ENCODE peak calls at places on chromosomes 13 and 19, in six cellular contexts. One of them, this sample, is unnamed.

GRCh38 chr19:49553451-49554271 is 25.9 kb downstream of the RCN3 start:
- DNase-seq in stimulated activated CD8-positive, alpha-beta memory T cell treated with anti-CD3 and anti-CD28 coated beads, Interleukin-15, amount 100 ng/mL, for 24 hours: no peak
- DNase-seq in left ventricle myocardium inferior: no peak
- DNase-seq in ACHN: no peak
- DNase-seq in sigmoid colon: no peak
- DNase-seq in nephron progenitor cell: no peak
- DNase-seq in this sample: no peak

GRCh38 chr19:43581467-43581866 is 5.9 kb downstream of the PINLYP start:
- DNase-seq in stimulated activated CD8-positive, alpha-beta memory T cell treated with anti-CD3 and anti-CD28 coated beads, Interleukin-15, amount 100 ng/mL, for 24 hours: no peak
- DNase-seq in left ventricle myocardium inferior: no peak
- DNase-seq in ACHN: no peak
- DNase-seq in sigmoid colon: no peak
- DNase-seq in nephron progenitor cell: no peak
- DNase-seq in this sample: no peak

GRCh38 chr13:46893820-46894533 is 2.9 kb downstream of the HTR2A start:
- DNase-seq in stimulated activated CD8-positive, alpha-beta memory T cell treated with anti-CD3 and anti-CD28 coated beads, Interleukin-15, amount 100 ng/mL, for 24 hours: peak; percentile 49
- DNase-seq in left ventricle myocardium inferior: peak; percentile 58
- DNase-seq in ACHN: peak; percentile 60
- DNase-seq in sigmoid colon: peak; percentile 78
- DNase-seq in nephron progenitor cell: peak; percentile 85
- DNase-seq in this sample: peak; percentile 37

GRCh38 chr19:55369651-55370304 is 485 bp downstream of the IL11 start:
- DNase-seq in stimulated activated CD8-positive, alpha-beta memory T cell treated with anti-CD3 and anti-CD28 coated beads, Interleukin-15, amount 100 ng/mL, for 24 hours: no peak
- DNase-seq in left ventricle myocardium inferior: no peak
- DNase-seq in ACHN: peak; percentile 64
- DNase-seq in sigmoid colon: no peak
- DNase-seq in nephron progenitor cell: peak; percentile 74
- DNase-seq in this sample: no peak

GRCh38 chr19:11693505-11694499 is 44.9 kb downstream of the ZNF823 start:
- DNase-seq in stimulated activated CD8-positive, alpha-beta memory T cell treated with anti-CD3 and anti-CD28 coated beads, Interleukin-15, amount 100 ng/mL, for 24 hours: no peak
- DNase-seq in left ventricle myocardium inferior: no peak
- DNase-seq in ACHN: no peak
- DNase-seq in sigmoid colon: no peak
- DNase-seq in nephron progenitor cell: no peak
- DNase-seq in this sample: no peak

GRCh38 chr13:71867101-71867814 is at the start of gene DACH1:
- DNase-seq in stimulated activated CD8-positive, alpha-beta memory T cell treated with anti-CD3 and anti-CD28 coated beads, Interleukin-15, amount 100 ng/mL, for 24 hours: no peak
- DNase-seq in left ventricle myocardium inferior: peak; percentile 45
- DNase-seq in ACHN: peak; percentile 33
- DNase-seq in sigmoid colon: no peak
- DNase-seq in nephron progenitor cell: peak; percentile 70
- DNase-seq in this sample: no peak

GRCh38 chr13:102788683-102789082 is 10.1 kb downstream of the POGLUT2 start:
- DNase-seq in stimulated activated CD8-positive, alpha-beta memory T cell treated with anti-CD3 and anti-CD28 coated beads, Interleukin-15, amount 100 ng/mL, for 24 hours: no peak
- DNase-seq in left ventricle myocardium inferior: no peak
- DNase-seq in ACHN: no peak
- DNase-seq in sigmoid colon: no peak
- DNase-seq in nephron progenitor cell: no peak
- DNase-seq in this sample: no peak

GRCh38 chr19:49852631-49853126 is 1.7 kb downstream of the PTOV1 start:
- DNase-seq in stimulated activated CD8-positive, alpha-beta memory T cell treated with anti-CD3 and anti-CD28 coated beads, Interleukin-15, amount 100 ng/mL, for 24 hours: no peak
- DNase-seq in left ventricle myocardium inferior: no peak
- DNase-seq in ACHN: no peak
- DNase-seq in sigmoid colon: no peak
- DNase-seq in nephron progenitor cell: no peak
- DNase-seq in this sample: no peak

GRCh38 chr19:14116918-14117578 is 514 bp downstream of the PRKACA start:
- DNase-seq in stimulated activated CD8-positive, alpha-beta memory T cell treated with anti-CD3 and anti-CD28 coated beads, Interleukin-15, amount 100 ng/mL, for 24 hours: no peak
- DNase-seq in left ventricle myocardium inferior: peak; percentile 42
- DNase-seq in ACHN: no peak
- DNase-seq in sigmoid colon: peak; percentile 82
- DNase-seq in nephron progenitor cell: no peak
- DNase-seq in this sample: peak; percentile 54

GRCh38 chr19:57632987-57633831 is at the start of gene ZNF211:
- DNase-seq in stimulated activated CD8-positive, alpha-beta memory T cell treated with anti-CD3 and anti-CD28 coated beads, Interleukin-15, amount 100 ng/mL, for 24 hours: peak; percentile 55
- DNase-seq in left ventricle myocardium inferior: peak; percentile 94
- DNase-seq in ACHN: peak; percentile 93
- DNase-seq in sigmoid colon: peak; percentile 96
- DNase-seq in nephron progenitor cell: peak; percentile 92
- DNase-seq in this sample: peak; percentile 92

GRCh38 chr13:72112216-72112615 is 245.2 kb upstream of the DACH1 start:
- DNase-seq in stimulated activated CD8-positive, alpha-beta memory T cell treated with anti-CD3 and anti-CD28 coated beads, Interleukin-15, amount 100 ng/mL, for 24 hours: no peak
- DNase-seq in left ventricle myocardium inferior: no peak
- DNase-seq in ACHN: no peak
- DNase-seq in sigmoid colon: no peak
- DNase-seq in nephron progenitor cell: no peak
- DNase-seq in this sample: no peak

GRCh38 chr19:1851581-1852293 is 3.5 kb upstream of the REXO1 start:
- DNase-seq in stimulated activated CD8-positive, alpha-beta memory T cell treated with anti-CD3 and anti-CD28 coated beads, Interleukin-15, amount 100 ng/mL, for 24 hours: no peak
- DNase-seq in left ventricle myocardium inferior: no peak
- DNase-seq in ACHN: no peak
- DNase-seq in sigmoid colon: no peak
- DNase-seq in nephron progenitor cell: no peak
- DNase-seq in this sample: peak; percentile 52

GRCh38 chr13:26538363-26539317 is 18.8 kb upstream of the WASF3 start:
- DNase-seq in stimulated activated CD8-positive, alpha-beta memory T cell treated with anti-CD3 and anti-CD28 coated beads, Interleukin-15, amount 100 ng/mL, for 24 hours: no peak
- DNase-seq in left ventricle myocardium inferior: no peak
- DNase-seq in ACHN: no peak
- DNase-seq in sigmoid colon: no peak
- DNase-seq in nephron progenitor cell: no peak
- DNase-seq in this sample: no peak

GRCh38 chr13:86000546-86000945 is 201.3 kb upstream of the SLITRK6 start:
- DNase-seq in stimulated activated CD8-positive, alpha-beta memory T cell treated with anti-CD3 and anti-CD28 coated beads, Interleukin-15, amount 100 ng/mL, for 24 hours: no peak
- DNase-seq in left ventricle myocardium inferior: no peak
- DNase-seq in ACHN: no peak
- DNase-seq in sigmoid colon: no peak
- DNase-seq in nephron progenitor cell: no peak
- DNase-seq in this sample: no peak

GRCh38 chr13:65530688-65531087 is 1699.4 kb downstream of the PCDH9 start:
- DNase-seq in stimulated activated CD8-positive, alpha-beta memory T cell treated with anti-CD3 and anti-CD28 coated beads, Interleukin-15, amount 100 ng/mL, for 24 hours: no peak
- DNase-seq in left ventricle myocardium inferior: no peak
- DNase-seq in ACHN: no peak
- DNase-seq in sigmoid colon: no peak
- DNase-seq in nephron progenitor cell: no peak
- DNase-seq in this sample: no peak

GRCh38 chr13:40609972-40610726 is 56.3 kb downstream of the FOXO1 start:
- DNase-seq in stimulated activated CD8-positive, alpha-beta memory T cell treated with anti-CD3 and anti-CD28 coated beads, Interleukin-15, amount 100 ng/mL, for 24 hours: no peak
- DNase-seq in left ventricle myocardium inferior: no peak
- DNase-seq in ACHN: no peak
- DNase-seq in sigmoid colon: no peak
- DNase-seq in nephron progenitor cell: no peak
- DNase-seq in this sample: no peak

GRCh38 chr19:52200044-52200443 is 10.2 kb downstream of the PPP2R1A start:
- DNase-seq in stimulated activated CD8-positive, alpha-beta memory T cell treated with anti-CD3 and anti-CD28 coated beads, Interleukin-15, amount 100 ng/mL, for 24 hours: no peak
- DNase-seq in left ventricle myocardium inferior: peak; percentile 26
- DNase-seq in ACHN: no peak
- DNase-seq in sigmoid colon: peak; percentile 84
- DNase-seq in nephron progenitor cell: no peak
- DNase-seq in this sample: no peak

GRCh38 chr13:39963612-39964011 is 308.1 kb downstream of the COG6 start:
- DNase-seq in stimulated activated CD8-positive, alpha-beta memory T cell treated with anti-CD3 and anti-CD28 coated beads, Interleukin-15, amount 100 ng/mL, for 24 hours: no peak
- DNase-seq in left ventricle myocardium inferior: no peak
- DNase-seq in ACHN: no peak
- DNase-seq in sigmoid colon: no peak
- DNase-seq in nephron progenitor cell: no peak
- DNase-seq in this sample: no peak

GRCh38 chr19:33235269-33235995 is 9.8 kb upstream of the SLC7A10 start:
- DNase-seq in stimulated activated CD8-positive, alpha-beta memory T cell treated with anti-CD3 and anti-CD28 coated beads, Interleukin-15, amount 100 ng/mL, for 24 hours: peak; percentile 80
- DNase-seq in left ventricle myocardium inferior: peak; percentile 81
- DNase-seq in ACHN: peak; percentile 60
- DNase-seq in sigmoid colon: peak; percentile 85
- DNase-seq in nephron progenitor cell: peak; percentile 91
- DNase-seq in this sample: peak; percentile 21

GRCh38 chr13:44237276-44237767 is 136.3 kb upstream of the SERP2 start:
- DNase-seq in stimulated activated CD8-positive, alpha-beta memory T cell treated with anti-CD3 and anti-CD28 coated beads, Interleukin-15, amount 100 ng/mL, for 24 hours: no peak
- DNase-seq in left ventricle myocardium inferior: peak; percentile 46
- DNase-seq in ACHN: no peak
- DNase-seq in sigmoid colon: peak; percentile 92
- DNase-seq in nephron progenitor cell: no peak
- DNase-seq in this sample: peak; percentile 84

GRCh38 chr13:20566917-20567755 is at the start of gene IFT88:
- DNase-seq in stimulated activated CD8-positive, alpha-beta memory T cell treated with anti-CD3 and anti-CD28 coated beads, Interleukin-15, amount 100 ng/mL, for 24 hours: peak; percentile 62
- DNase-seq in left ventricle myocardium inferior: peak; percentile 92
- DNase-seq in ACHN: peak; percentile 82
- DNase-seq in sigmoid colon: peak; percentile 92
- DNase-seq in nephron progenitor cell: peak; percentile 93
- DNase-seq in this sample: peak; percentile 85